ENCODE peak calls at places on chromosomes 12 and 14, in four cellular contexts. One of them, this sample, is unnamed.

GRCh38 chr12:12181516-12181915 is 85.3 kb downstream of the LRP6 start:
- DNase-seq in AG04450: no peak
- DNase-seq in AG09309: no peak
- DNase-seq in hepatocyte: no peak
- DNase-seq in this sample: no peak

GRCh38 chr12:112539221-112539620 is 120.5 kb downstream of the PTPN11 start:
- DNase-seq in AG09309: no peak
- DNase-seq in hepatocyte: no peak
- DNase-seq in AG04450: no peak
- DNase-seq in this sample: no peak

GRCh38 chr12:69405466-69405865 is 45.9 kb downstream of the YEATS4 start:
- DNase-seq in AG04450: peak; percentile 80
- DNase-seq in hepatocyte: peak; percentile 77
- DNase-seq in AG09309: peak; percentile 88
- DNase-seq in this sample: no peak

GRCh38 chr12:106205208-106206069 is 42.4 kb downstream of the CKAP4 start:
- DNase-seq in hepatocyte: no peak
- DNase-seq in AG09309: no peak
- DNase-seq in AG04450: no peak
- DNase-seq in this sample: no peak

GRCh38 chr12:92164712-92165111 is 19.1 kb upstream of the BTG1 start:
- DNase-seq in AG09309: no peak
- DNase-seq in hepatocyte: no peak
- DNase-seq in AG04450: no peak
- DNase-seq in this sample: no peak

GRCh38 chr12:90959538-90960139 is 4.7 kb upstream of the CCER1 start:
- DNase-seq in hepatocyte: peak; percentile 73
- DNase-seq in AG04450: no peak
- DNase-seq in AG09309: no peak
- DNase-seq in this sample: no peak

GRCh38 chr14:22448905-22449611 is 140.0 kb downstream of the DAD1 start:
- DNase-seq in hepatocyte: no peak
- DNase-seq in AG04450: no peak
- DNase-seq in AG09309: no peak
- DNase-seq in this sample: no peak

GRCh38 chr12:52363111-52363679 is 4.1 kb downstream of the KRT85 start:
- DNase-seq in AG09309: no peak
- DNase-seq in AG04450: no peak
- DNase-seq in hepatocyte: no peak
- DNase-seq in this sample: no peak

GRCh38 chr12:88371416-88372183 is 208.7 kb downstream of the KITLG start:
- DNase-seq in hepatocyte: no peak
- DNase-seq in AG04450: no peak
- DNase-seq in AG09309: peak; percentile 13
- DNase-seq in this sample: no peak

GRCh38 chr14:102768223-102769048 is 8.8 kb upstream of the TRAF3 start:
- DNase-seq in AG04450: no peak
- DNase-seq in hepatocyte: no peak
- DNase-seq in AG09309: no peak
- DNase-seq in this sample: no peak

GRCh38 chr12:24025153-24025798 is 75.8 kb upstream of the SOX5 start:
- DNase-seq in AG04450: no peak
- DNase-seq in AG09309: no peak
- DNase-seq in hepatocyte: no peak
- DNase-seq in this sample: no peak

GRCh38 chr12:1093166-1093751 is 102.2 kb downstream of the ERC1 start:
- DNase-seq in hepatocyte: peak; percentile 71
- DNase-seq in AG04450: peak; percentile 24
- DNase-seq in AG09309: peak; percentile 24
- DNase-seq in this sample: no peak

GRCh38 chr14:93543766-93544165 is 113.0 kb downstream of the UNC79 start:
- DNase-seq in hepatocyte: peak; percentile 31
- DNase-seq in AG04450: no peak
- DNase-seq in AG09309: peak; percentile 1
- DNase-seq in this sample: no peak

GRCh38 chr12:3251691-3252090 is 174.5 kb downstream of the TSPAN9 start:
- DNase-seq in AG09309: no peak
- DNase-seq in hepatocyte: no peak
- DNase-seq in AG04450: no peak
- DNase-seq in this sample: no peak

GRCh38 chr14:19878029-19878642 is 3.2 kb downstream of the OR4K2 start:
- DNase-seq in AG09309: no peak
- DNase-seq in hepatocyte: no peak
- DNase-seq in AG04450: no peak
- DNase-seq in this sample: no peak
- TF ChIP-seq CTCF in AG09309: peak; percentile 13
- TF ChIP-seq CTCF in hepatocyte: peak; percentile 35
- TF ChIP-seq CTCF in AG04450: peak; percentile 45
- TF ChIP-seq CTCF in this sample: peak; percentile 89

GRCh38 chr12:17928708-17929366 is 161.2 kb downstream of the RERGL start:
- DNase-seq in AG09309: peak; percentile 28
- DNase-seq in AG04450: no peak
- DNase-seq in hepatocyte: peak; percentile 30
- DNase-seq in this sample: no peak
- TF ChIP-seq CTCF in AG09309: peak; percentile 35
- TF ChIP-seq CTCF in AG04450: no peak
- TF ChIP-seq CTCF in hepatocyte: peak; percentile 23
- TF ChIP-seq CTCF in this sample: no peak

GRCh38 chr12:76967181-76967885 is 88.5 kb upstream of the CSRP2 start:
- DNase-seq in AG04450: no peak
- DNase-seq in hepatocyte: no peak
- DNase-seq in AG09309: no peak
- DNase-seq in this sample: no peak

GRCh38 chr12:76962099-76962498 is 83.3 kb upstream of the CSRP2 start:
- DNase-seq in AG04450: no peak
- DNase-seq in AG09309: no peak
- DNase-seq in hepatocyte: no peak
- DNase-seq in this sample: no peak

GRCh38 chr12:76964784-76965571 is 86.2 kb upstream of the CSRP2 start:
- DNase-seq in AG09309: no peak
- DNase-seq in hepatocyte: no peak
- DNase-seq in AG04450: no peak
- DNase-seq in this sample: no peak
- TF ChIP-seq CTCF in AG09309: no peak
- TF ChIP-seq CTCF in hepatocyte: no peak
- TF ChIP-seq CTCF in AG04450: no peak
- TF ChIP-seq CTCF in this sample: no peak

GRCh38 chr14:75976838-75977237 is 5.0 kb downstream of the TGFB3 start:
- DNase-seq in hepatocyte: no peak
- DNase-seq in AG04450: no peak
- DNase-seq in AG09309: no peak
- DNase-seq in this sample: no peak
- TF ChIP-seq CTCF in hepatocyte: no peak
- TF ChIP-seq CTCF in AG04450: no peak
- TF ChIP-seq CTCF in AG09309: no peak
- TF ChIP-seq CTCF in this sample: no peak

GRCh38 chr12:98724384-98725155 is 79.5 kb downstream of the APAF1 start:
- DNase-seq in AG09309: no peak
- DNase-seq in AG04450: no peak
- DNase-seq in hepatocyte: no peak
- DNase-seq in this sample: no peak

GRCh38 chr12:98727196-98727595 is 82.1 kb downstream of the APAF1 start:
- DNase-seq in hepatocyte: no peak
- DNase-seq in AG04450: no peak
- DNase-seq in AG09309: no peak
- DNase-seq in this sample: no peak

GRCh38 chr12:98721204-98721702 is 76.2 kb downstream of the APAF1 start:
- DNase-seq in AG09309: no peak
- DNase-seq in hepatocyte: no peak
- DNase-seq in AG04450: no peak
- DNase-seq in this sample: no peak

GRCh38 chr12:98719515-98720504 is 74.7 kb downstream of the APAF1 start:
- DNase-seq in AG09309: no peak
- DNase-seq in hepatocyte: no peak
- DNase-seq in AG04450: no peak
- DNase-seq in this sample: no peak

GRCh38 chr12:98725481-98726247 is 80.6 kb downstream of the APAF1 start:
- DNase-seq in AG09309: peak; percentile 44
- DNase-seq in hepatocyte: peak; percentile 73
- DNase-seq in AG04450: peak; percentile 39
- DNase-seq in this sample: no peak
- TF ChIP-seq CTCF in AG09309: peak; percentile 55
- TF ChIP-seq CTCF in hepatocyte: peak; percentile 65
- TF ChIP-seq CTCF in AG04450: peak; percentile 71
- TF ChIP-seq CTCF in this sample: peak; percentile 22

DNA sequence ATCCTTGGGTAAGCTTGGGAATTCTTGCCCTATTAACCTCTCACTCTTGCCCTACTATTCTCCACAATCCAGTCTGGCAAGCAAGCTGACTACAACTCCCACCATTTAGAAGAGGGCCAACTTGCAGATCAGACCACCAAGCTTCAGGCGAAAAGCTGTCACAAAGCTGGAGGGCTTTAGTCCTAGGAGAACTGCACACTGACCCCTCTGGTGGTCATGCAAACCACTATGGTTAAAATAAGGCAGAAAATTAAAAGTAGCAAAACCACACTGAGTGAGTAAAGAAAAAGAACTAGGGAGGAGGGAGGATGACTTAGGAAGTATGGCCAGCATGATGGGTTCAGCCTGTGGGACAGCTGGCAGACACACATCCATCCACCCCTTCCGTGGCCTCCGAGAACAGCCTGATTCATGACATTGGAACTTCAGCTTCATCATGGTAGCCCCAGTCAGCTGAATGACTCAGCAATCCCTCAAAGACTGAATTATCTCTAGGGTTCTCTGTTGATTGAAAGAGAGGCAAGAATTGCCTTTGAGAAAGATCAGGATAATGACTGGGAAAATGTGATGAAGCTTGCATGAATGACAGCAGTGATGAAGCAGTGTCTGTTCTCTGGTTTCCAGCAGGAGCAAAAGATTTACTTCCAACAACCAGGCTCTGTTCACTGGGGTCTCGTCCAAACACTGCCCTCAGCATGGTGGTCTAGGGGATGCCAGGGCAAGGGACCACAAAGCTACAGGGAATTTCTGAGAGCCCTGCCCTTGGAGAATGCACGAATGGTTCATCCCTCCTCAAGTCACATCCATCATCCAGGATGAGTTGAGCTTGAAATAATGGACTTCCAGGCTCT is 24.4 kb downstream of the PITPNM2 start:
- DNase-seq in AG04450: peak; percentile 50
- DNase-seq in AG09309: peak; percentile 97
- DNase-seq in hepatocyte: peak; percentile 84
- DNase-seq in this sample: no peak
- TF ChIP-seq CTCF in AG04450: peak; percentile 34
- TF ChIP-seq CTCF in AG09309: peak; percentile 55
- TF ChIP-seq CTCF in hepatocyte: peak; percentile 8
- TF ChIP-seq CTCF in this sample: no peak